ENCODE peak calls at places on chromosomes 13 and 19, in eight cellular contexts. C, O, H, R, D, X, A and M are unnamed samples.

GRCh38 chr19:21383980-21384582 is 12.9 kb upstream of the ZNF493 start:
- DNase-seq in C (no peak), D (no peak), R (no peak), H (no peak), A (no peak), O (no peak), X (no peak), M (no peak)

GRCh38 chr13:74570834-74571233 is 436.6 kb upstream of the KLF12 start:
- DNase-seq in H (peak), C (no peak), D (no peak), A (no peak), O (peak), X (no peak), R (no peak), M (no peak)

GRCh38 chr19:14563989-14564650 is 7.7 kb downstream of the NDUFB7 start:
- DNase-seq in R (peak), D (no peak), C (no peak), A (no peak), H (no peak), O (peak), X (no peak), M (no peak)

GRCh38 chr13:74131206-74131605 is 3.0 kb downstream of the KLF12 start:
- DNase-seq in R (no peak), H (no peak), X (no peak), O (no peak), C (no peak), A (no peak), D (no peak), M (no peak)

GRCh38 chr13:97028441-97029299 is 34.4 kb upstream of the OXGR1 start:
- DNase-seq in D (no peak), O (no peak), H (no peak), X (no peak), R (peak), A (no peak), C (peak), M (peak)

GRCh38 chr13:61255035-61255796 is 160.4 kb downstream of the PCDH20 start:
- DNase-seq in C (no peak), X (no peak), R (no peak), A (no peak), O (no peak), D (no peak), H (no peak), M (no peak)

GRCh38 chr19:29256516-29256915 is 43.6 kb upstream of the UQCRFS1 start:
- DNase-seq in D (no peak), H (no peak), O (no peak), X (no peak), R (no peak), C (no peak), A (no peak), M (no peak)

GRCh38 chr13:111403266-111403665 is 82.8 kb downstream of the TEX29 start:
- DNase-seq in D (no peak), H (no peak), A (no peak), C (no peak), R (no peak), O (no peak), X (no peak), M (no peak)

GRCh38 chr13:27667946-27668345 is 46.3 kb downstream of the POLR1D start:
- DNase-seq in A (no peak), D (no peak), X (no peak), C (no peak), O (peak), R (no peak), H (no peak), M (no peak)

GRCh38 chr13:57630661-57631606 is 610 bp upstream of the PCDH17 start:
- DNase-seq in C (no peak), A (no peak), H (peak), X (no peak), R (peak), D (no peak), O (no peak), M (no peak)

GRCh38 chr19:46384396-46384795 is 29.0 kb downstream of the CCDC8 start:
- DNase-seq in O (no peak), H (no peak), A (no peak), X (no peak), C (no peak), R (no peak), D (no peak), M (no peak)

GRCh38 chr13:36666482-36667264 is 7.1 kb upstream of the SERTM1 start:
- DNase-seq in A (no peak), H (no peak), R (no peak), O (no peak), D (no peak), C (no peak), X (no peak), M (no peak)

GRCh38 chr13:46552302-46552680 is 679 bp upstream of the LRCH1 start:
- DNase-seq in X (no peak), A (no peak), D (no peak), R (no peak), C (no peak), O (no peak), H (no peak), M (no peak)

GRCh38 chr19:57338798-57339378 is 12.2 kb upstream of the ZNF304 start:
- DNase-seq in O (peak), A (no peak), H (no peak), C (no peak), R (no peak), D (no peak), X (no peak), M (no peak)

GRCh38 chr13:107069107-107069776 is 501.3 kb upstream of the ARGLU1 start:
- DNase-seq in D (no peak), O (no peak), A (no peak), R (no peak), C (no peak), X (no peak), H (no peak), M (no peak)

GRCh38 chr13:44306401-44307192 is 67.0 kb upstream of the SERP2 start:
- DNase-seq in H (peak), C (peak), R (peak), A (no peak), D (no peak), O (peak), X (no peak), M (no peak)

GRCh38 chr19:1837625-1838105 is 10.6 kb downstream of the REXO1 start:
- DNase-seq in X (no peak), C (no peak), O (no peak), H (no peak), R (peak), A (no peak), D (no peak), M (peak)

GRCh38 chr13:60661514-60661913 is 264.5 kb downstream of the TDRD3 start:
- DNase-seq in O (no peak), R (no peak), C (no peak), X (no peak), D (no peak), H (no peak), A (no peak), M (no peak)